ENCODE peak calls at places on chromosomes 2 and 18, in four cellular contexts. R is GM12878, N is HepG2, T is A549. E is an unnamed sample.

GRCh38 chr2:42493468-42493884 is 306 bp downstream of the KCNG3 start:
- DNase-seq in R (no peak), N (no peak), T (no peak), E (no peak)

GRCh38 chr2:26685943-26686839 is 6.3 kb upstream of the KCNK3 start:
- DNase-seq in R (no peak), N (no peak), T (no peak), E (no peak)

GRCh38 chr2:218262631-218263586 is 2.1 kb downstream of the GPBAR1 start:
- DNase-seq in R (no peak), N (no peak), T (no peak), E (no peak)

GRCh38 chr2:230650585-230651137 is 62.0 kb upstream of the CAB39 start:
- DNase-seq in R (peak), N (peak), T (no peak), E (peak)

GRCh38 chr2:152247337-152247695 is 71.8 kb upstream of the STAM2 start:
- DNase-seq in R (no peak), N (no peak), T (no peak), E (no peak)

GRCh38 chr2:219521066-219521880 is 7.0 kb downstream of the ASIC4 start:
- DNase-seq in R (no peak), N (peak), T (peak), E (peak)

GRCh38 chr18:69774831-69775230 is 172.8 kb downstream of the CD226 start:
- DNase-seq in R (no peak), N (no peak), T (no peak), E (no peak)

GRCh38 chr2:73264783-73265182 is 19.5 kb downstream of the FBXO41 start:
- DNase-seq in R (no peak), N (no peak), T (no peak), E (no peak)

GRCh38 chr18:76450452-76450851 is 44.6 kb downstream of the ZNF516 start:
- DNase-seq in R (no peak), N (no peak), T (no peak), E (no peak)

GRCh38 chr2:71940695-71941094 is 207.0 kb downstream of the CYP26B1 start:
- DNase-seq in R (no peak), N (no peak), T (no peak), E (no peak)

GRCh38 chr2:237601453-237602116 is 11.1 kb upstream of the RAB17 start:
- DNase-seq in R (no peak), N (peak), T (no peak), E (no peak)

GRCh38 chr2:105396254-105397024 is 2.4 kb downstream of the FHL2 start:
- DNase-seq in R (no peak), N (peak), T (peak), E (peak)

GRCh38 chr2:207188601-207189000 is 22.9 kb upstream of the KLF7 start:
- DNase-seq in R (no peak), N (no peak), T (peak), E (no peak)

GRCh38 chr2:128414351-128414750 is 95.7 kb upstream of the HS6ST1 start:
- DNase-seq in R (no peak), N (no peak), T (no peak), E (no peak)

GRCh38 chr2:85792783-85793441 is 39.1 kb downstream of the ATOH8 start:
- DNase-seq in R (no peak), N (no peak), T (peak), E (no peak)

GRCh38 chr2:5690718-5691658 is 1.2 kb upstream of the SOX11 start:
- DNase-seq in R (no peak), N (no peak), T (no peak), E (no peak)

GRCh38 chr18:41131050-41131449 is 824.0 kb upstream of the PIK3C3 start:
- DNase-seq in R (no peak), N (no peak), T (no peak), E (no peak)

GRCh38 chr2:129857200-129857599 is 122.3 kb upstream of the RAB6C start:
- DNase-seq in R (no peak), N (no peak), T (no peak), E (no peak)

GRCh38 chr2:70708376-70709199 is 59.4 kb downstream of the ADD2 start:
- DNase-seq in R (no peak), N (no peak), T (no peak), E (no peak)

GRCh38 chr2:148258124-148258523 is 237.2 kb downstream of the MBD5 start:
- DNase-seq in R (no peak), N (no peak), T (no peak), E (no peak)

GRCh38 chr2:157893611-157894010 is 17.5 kb upstream of the ACVR1 start:
- DNase-seq in R (no peak), N (no peak), T (no peak), E (no peak)

GRCh38 chr18:78595453-78595852 is 384.2 kb upstream of the SALL3 start:
- DNase-seq in R (no peak), N (no peak), T (no peak), E (no peak)

GRCh38 chr2:75587954-75588587 is 27.3 kb upstream of the EVA1A start:
- DNase-seq in R (no peak), N (no peak), T (no peak), E (no peak)

GRCh38 chr2:100580474-100581264 is 17.9 kb downstream of the PDCL3 start:
- DNase-seq in R (peak), N (no peak), T (no peak), E (no peak)

GRCh38 chr2:75751824-75752468 is 41.2 kb upstream of the GCFC2 start:
- DNase-seq in R (no peak), N (no peak), T (no peak), E (no peak)

GRCh38 chr2:218959761-218960195 is 312 bp downstream of the CDK5R2 start:
- DNase-seq in R (no peak), N (no peak), T (no peak), E (no peak)

GRCh38 chr2:44932079-44932478 is 9.4 kb upstream of the SIX3 start:
- DNase-seq in R (no peak), N (no peak), T (no peak), E (no peak)

GRCh38 chr2:63581266-63581961 is 6.9 kb downstream of the WDPCP start:
- DNase-seq in R (no peak), N (no peak), T (no peak), E (no peak)

GRCh38 chr2:22855761-22856184 is 529.2 kb upstream of the KLHL29 start:
- DNase-seq in R (no peak), N (no peak), T (no peak), E (no peak)

GRCh38 chr2:227325824-227326195 is 759 bp downstream of the MFF start:
- DNase-seq in R (no peak), N (peak), T (peak), E (peak)

GRCh38 chr18:65235966-65236634 is 514.7 kb upstream of the CDH7 start:
- DNase-seq in R (no peak), N (no peak), T (no peak), E (no peak)

GRCh38 chr2:182406221-182406620 is 20.6 kb downstream of the PDE1A start:
- DNase-seq in R (no peak), N (no peak), T (no peak), E (no peak)

GRCh38 chr2:42722328-42723190 is 41.4 kb downstream of the OXER1 start:
- DNase-seq in R (peak), N (no peak), T (peak), E (peak)

GRCh38 chr2:125405816-125406215 is 1250.1 kb upstream of the GYPC start:
- DNase-seq in R (no peak), N (peak), T (peak), E (no peak)

DNA sequence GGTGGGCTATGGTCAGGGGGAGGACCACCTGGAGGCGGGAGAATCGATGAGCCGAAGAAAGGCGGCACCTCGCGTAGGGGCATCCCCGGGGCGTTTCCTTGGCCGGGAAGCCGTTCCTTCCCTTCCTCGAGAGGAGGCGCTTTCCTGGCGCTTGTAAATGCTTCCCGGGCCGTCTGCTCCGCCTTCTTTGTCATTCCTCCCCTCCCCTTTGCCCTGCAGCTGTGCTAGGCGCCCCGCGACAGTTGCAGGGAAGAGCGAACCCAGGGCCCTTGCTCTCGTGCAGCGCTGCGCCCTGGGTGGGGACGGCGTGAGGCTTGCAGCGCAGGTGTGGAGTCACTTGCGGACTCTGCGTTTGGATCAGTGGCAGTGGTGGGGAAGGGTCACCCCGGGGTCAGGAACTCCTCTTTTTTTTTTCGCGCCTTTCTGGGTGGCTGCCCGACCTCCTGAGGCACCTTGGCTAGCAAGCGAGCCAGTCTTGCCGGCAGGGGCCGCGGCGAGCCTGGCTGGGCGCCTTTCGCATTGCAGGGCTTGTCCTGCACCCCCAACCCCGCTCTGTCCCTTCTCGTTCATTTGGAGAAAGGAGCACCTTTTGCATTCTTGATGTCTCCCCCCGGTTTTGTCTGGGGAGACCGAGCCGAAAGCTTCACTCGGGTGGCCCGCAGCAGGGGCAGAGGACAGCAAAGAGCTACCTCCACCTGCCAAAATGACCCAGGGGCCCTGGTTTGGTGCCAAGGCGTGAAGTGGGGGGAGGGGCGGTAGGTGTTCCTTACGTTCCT is 858 bp downstream of the KCNS3 start:
- DNase-seq in R (no peak), N (no peak), T (peak), E (peak)
- TF ChIP-seq POLR2AphosphoS2 in R (no peak), N (no peak), T (no peak), E (no peak)

DNA sequence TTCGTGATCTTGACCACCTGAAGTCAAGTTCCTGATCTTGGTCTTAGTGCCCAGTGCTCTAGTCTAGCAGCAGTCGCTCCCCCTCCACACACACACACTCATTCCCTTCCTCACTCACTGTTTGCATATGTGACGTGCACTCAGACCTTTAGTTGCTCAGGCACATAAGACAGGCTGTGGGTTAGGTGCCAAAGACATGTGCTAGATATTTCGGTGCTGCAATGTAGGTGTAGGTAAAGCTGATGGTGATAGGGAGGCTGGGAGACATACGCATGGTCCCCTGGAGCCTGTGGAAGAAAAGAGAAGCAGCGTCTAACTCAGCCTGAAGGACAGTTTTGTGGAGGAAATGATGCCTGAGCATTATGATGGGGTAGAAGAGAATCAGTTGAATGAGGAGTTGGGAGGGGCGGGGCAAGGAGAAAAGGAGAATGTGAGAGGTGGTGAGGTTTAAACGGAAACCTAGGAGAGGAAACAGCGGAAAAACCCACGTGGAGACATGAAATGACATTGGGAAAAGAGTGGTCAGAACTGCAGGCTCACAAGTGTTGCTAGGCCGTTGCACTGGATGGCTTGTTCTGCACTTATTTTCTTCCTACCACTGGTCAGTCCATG is 3.9 kb downstream of the TTC39C start:
- DNase-seq in R (no peak), N (no peak), T (no peak), E (no peak)
- TF ChIP-seq POLR2AphosphoS2 in R (no peak), N (no peak), T (no peak), E (no peak)

GRCh38 chr2:141440072-141440635 is 690.7 kb downstream of the LRP1B start:
- DNase-seq in R (no peak), N (no peak), T (no peak), E (no peak)
- TF ChIP-seq POLR2AphosphoS2 in R (no peak), N (no peak), T (no peak), E (no peak)

GRCh38 chr2:16978291-16978690 is 312.7 kb upstream of the CYRIA start:
- DNase-seq in R (no peak), N (no peak), T (no peak), E (no peak)
- TF ChIP-seq POLR2AphosphoS2 in R (no peak), N (no peak), T (no peak), E (no peak)

DNA sequence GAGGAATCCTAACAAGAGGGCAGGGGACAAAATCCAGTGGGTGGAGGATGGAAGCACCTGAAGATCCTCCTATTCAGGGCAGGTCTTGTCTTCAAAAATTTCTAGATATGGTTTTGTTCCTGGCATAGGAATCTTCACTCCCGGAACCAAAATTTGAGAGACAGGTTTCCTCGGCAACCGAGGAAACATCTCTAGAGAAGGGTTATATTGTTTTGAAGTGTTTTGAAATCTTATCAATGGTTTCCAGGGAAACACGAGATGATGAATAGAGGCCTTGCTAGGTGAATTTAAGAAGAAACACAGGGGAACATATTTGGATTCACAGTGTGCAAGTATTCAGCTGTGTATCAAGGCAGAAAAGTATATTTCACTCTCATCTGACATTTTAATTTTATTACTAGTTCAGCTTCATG is 136.8 kb downstream of the SH3BP4 start:
- DNase-seq in R (no peak), N (peak), T (peak), E (no peak)
- TF ChIP-seq POLR2AphosphoS2 in R (no peak), N (no peak), T (no peak), E (no peak)

GRCh38 chr2:65639156-65639876 is 206.9 kb upstream of the SPRED2 start:
- DNase-seq in R (no peak), N (no peak), T (no peak), E (no peak)
- TF ChIP-seq POLR2AphosphoS2 in R (no peak), N (no peak), T (no peak), E (no peak)

GRCh38 chr18:50674307-50674706 is 114.4 kb downstream of the MAPK4 start:
- DNase-seq in R (no peak), N (no peak), T (no peak), E (no peak)
- TF ChIP-seq POLR2AphosphoS2 in R (no peak), N (no peak), T (no peak), E (no peak)

GRCh38 chr2:145199052-145199451 is 679.1 kb upstream of the ZEB2 start:
- DNase-seq in R (no peak), N (no peak), T (no peak), E (no peak)
- TF ChIP-seq POLR2AphosphoS2 in R (no peak), N (no peak), T (no peak), E (no peak)

DNA sequence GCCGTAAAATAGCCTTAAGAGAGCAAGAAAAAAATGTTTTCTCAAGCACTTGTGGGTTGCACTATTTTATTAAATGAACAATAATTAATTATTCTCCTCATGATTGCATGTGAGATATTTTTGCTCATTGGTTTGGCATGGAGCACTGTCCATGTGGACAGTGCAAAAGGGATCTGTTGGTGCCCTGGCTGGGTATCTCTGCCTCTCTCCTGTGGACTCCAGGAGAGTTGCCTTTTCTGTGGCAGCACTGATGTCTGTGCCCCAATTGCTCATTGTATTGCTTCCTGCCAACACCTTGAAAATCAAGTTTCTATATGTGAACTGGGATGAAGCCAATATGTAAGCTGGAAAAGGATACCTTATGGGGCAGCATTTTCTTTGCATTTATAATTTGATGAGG is 131.7 kb downstream of the SETBP1 start:
- DNase-seq in R (no peak), N (no peak), T (no peak), E (no peak)
- TF ChIP-seq POLR2AphosphoS2 in R (no peak), N (no peak), T (no peak), E (no peak)